ENCODE peak calls at places on chromosomes 11 and 22, in ten cellular contexts. D, A, E, B, T, M, W, C, X and G are unnamed samples.

GRCh38 chr22:45600791-45601730 is 70.6 kb upstream of the ATXN10 start:
- DNase-seq in D (no peak), A (no peak), E (no peak), B (no peak), T (no peak), M (peak), W (no peak), C (no peak), X (no peak), G (peak)

GRCh38 chr11:61113209-61113608 is 10.9 kb downstream of the CD5 start:
- DNase-seq in D (no peak), A (no peak), E (no peak), B (no peak), T (no peak), M (no peak), W (no peak), C (no peak), X (no peak), G (no peak)

GRCh38 chr22:35230839-35231584 is 26.3 kb upstream of the HMGXB4 start:
- DNase-seq in D (no peak), A (no peak), E (peak), B (no peak), T (peak), M (no peak), W (peak), C (peak), X (peak), G (no peak)

GRCh38 chr11:35343033-35343598 is 76.2 kb downstream of the SLC1A2 start:
- DNase-seq in D (no peak), A (no peak), E (peak), B (no peak), T (no peak), M (no peak), W (no peak), C (no peak), X (no peak), G (no peak)

GRCh38 chr11:48052183-48053040 is 72.1 kb downstream of the PTPRJ start:
- DNase-seq in D (no peak), A (no peak), E (no peak), B (no peak), T (peak), M (peak), W (peak), C (peak), X (peak), G (peak)

GRCh38 chr22:35587447-35587870 is 29.7 kb downstream of the MB start:
- DNase-seq in D (no peak), A (no peak), E (no peak), B (no peak), T (no peak), M (peak), W (peak), C (no peak), X (peak), G (no peak)

GRCh38 chr22:36220457-36220921 is 18.8 kb downstream of the APOL2 start:
- DNase-seq in D (no peak), A (no peak), E (no peak), B (peak), T (peak), M (no peak), W (peak), C (no peak), X (no peak), G (no peak)

GRCh38 chr22:46436595-46437163 is 100.7 kb downstream of the CELSR1 start:
- DNase-seq in D (no peak), A (no peak), E (no peak), B (no peak), T (no peak), M (peak), W (peak), C (no peak), X (no peak), G (peak)

GRCh38 chr11:85569525-85569924 is 57.6 kb downstream of the DLG2 start:
- DNase-seq in D (no peak), A (no peak), E (no peak), B (no peak), T (no peak), M (no peak), W (no peak), C (no peak), X (no peak), G (no peak)

GRCh38 chr11:76657824-76658170 is 12.8 kb downstream of the LRRC32 start:
- DNase-seq in D (no peak), A (no peak), E (no peak), B (no peak), T (no peak), M (no peak), W (no peak), C (no peak), X (no peak), G (no peak)

GRCh38 chr11:59197990-59198389 is 14.7 kb downstream of the MPEG1 start:
- DNase-seq in D (no peak), A (no peak), E (no peak), B (peak), T (no peak), M (no peak), W (no peak), C (no peak), X (no peak), G (no peak)

GRCh38 chr22:19548964-19549363 is 24.8 kb upstream of the CLDN5 start:
- DNase-seq in D (no peak), A (no peak), E (no peak), B (no peak), T (no peak), M (no peak), W (no peak), C (no peak), X (no peak), G (no peak)

GRCh38 chr11:91932151-91932821 is 292.3 kb upstream of the FAT3 start:
- DNase-seq in D (no peak), A (no peak), E (no peak), B (no peak), T (no peak), M (peak), W (peak), C (no peak), X (no peak), G (peak)

GRCh38 chr11:63518548-63518947 is 12.7 kb downstream of the LGALS12 start:
- DNase-seq in D (no peak), A (no peak), E (no peak), B (no peak), T (no peak), M (no peak), W (peak), C (no peak), X (no peak), G (no peak)

GRCh38 chr22:41620646-41621098 is at the start of gene DESI1:
- DNase-seq in D (no peak), A (no peak), E (no peak), B (peak), T (peak), M (no peak), W (no peak), C (no peak), X (peak), G (no peak)

GRCh38 chr11:66359662-66360087 is 11.9 kb downstream of the SLC29A2 start:
- DNase-seq in D (no peak), A (no peak), E (no peak), B (no peak), T (no peak), M (no peak), W (no peak), C (peak), X (no peak), G (no peak)

GRCh38 chr11:118175031-118175531 is 1.4 kb downstream of the SCN2B start:
- DNase-seq in D (no peak), A (no peak), E (no peak), B (peak), T (no peak), M (no peak), W (peak), C (no peak), X (no peak), G (peak)

GRCh38 chr11:17496406-17496805 is 19.8 kb upstream of the ABCC8 start:
- DNase-seq in D (no peak), A (no peak), E (no peak), B (no peak), T (no peak), M (no peak), W (no peak), C (no peak), X (no peak), G (no peak)

GRCh38 chr22:49957826-49958461 is 2.6 kb upstream of the PIM3 start:
- DNase-seq in D (no peak), A (no peak), E (no peak), B (no peak), T (no peak), M (no peak), W (no peak), C (no peak), X (no peak), G (no peak)

GRCh38 chr11:76785513-76785912 is 2.4 kb downstream of the TSKU start:
- DNase-seq in D (no peak), A (no peak), E (no peak), B (no peak), T (no peak), M (no peak), W (no peak), C (no peak), X (no peak), G (no peak)

GRCh38 chr11:30120045-30120589 is 103.3 kb upstream of the KCNA4 start:
- DNase-seq in D (no peak), A (no peak), E (no peak), B (no peak), T (no peak), M (no peak), W (no peak), C (no peak), X (no peak), G (no peak)

GRCh38 chr11:123564225-123564624 is 90.2 kb downstream of the SCN3B start:
- DNase-seq in D (no peak), A (no peak), E (no peak), B (no peak), T (no peak), M (no peak), W (no peak), C (peak), X (no peak), G (no peak)

GRCh38 chr11:62398011-62398994 is 20.5 kb upstream of the SCGB1A1 start:
- DNase-seq in D (no peak), A (no peak), E (no peak), B (no peak), T (no peak), M (peak), W (no peak), C (peak), X (no peak), G (peak)

GRCh38 chr22:48453751-48454485 is 1373.8 kb downstream of the BRD1 start:
- DNase-seq in D (no peak), A (no peak), E (no peak), B (no peak), T (no peak), M (no peak), W (no peak), C (no peak), X (no peak), G (no peak)

GRCh38 chr22:32465661-32466060 is 1.4 kb upstream of the BPIFC start:
- DNase-seq in D (no peak), A (no peak), E (no peak), B (no peak), T (no peak), M (no peak), W (no peak), C (no peak), X (no peak), G (no peak)

GRCh38 chr11:111633756-111634362 is 31.6 kb downstream of the SIK2 start:
- DNase-seq in D (no peak), A (no peak), E (no peak), B (no peak), T (no peak), M (no peak), W (peak), C (peak), X (no peak), G (no peak)